ENCODE peak calls at places on chromosomes 3 and 15, in four cellular contexts. Y is GM12878, K is HepG2, W is K562. P is an unnamed sample.

GRCh38 chr15:90478981-90479481 is 50.7 kb upstream of the CRTC3 start:
- DNase-seq in Y (no peak), K (no peak), W (no peak), P (no peak)

GRCh38 chr3:122825460-122825859 is 30.6 kb downstream of the SLC49A4 start:
- DNase-seq in Y (no peak), K (no peak), W (no peak), P (no peak)

GRCh38 chr3:28586325-28586724 is 237.7 kb upstream of the AZI2 start:
- DNase-seq in Y (no peak), K (no peak), W (no peak), P (no peak)

GRCh38 chr3:183576487-183577107 is 21.1 kb upstream of the KLHL6 start:
- DNase-seq in Y (no peak), K (no peak), W (no peak), P (no peak)

GRCh38 chr15:95957854-95958253 is 372.6 kb upstream of the NR2F2 start:
- DNase-seq in Y (no peak), K (no peak), W (peak), P (no peak)

GRCh38 chr3:67087788-67088187 is 89.7 kb downstream of the KBTBD8 start:
- DNase-seq in Y (no peak), K (no peak), W (no peak), P (no peak)

GRCh38 chr3:177830411-177830849 is 633.1 kb upstream of the TBL1XR1 start:
- DNase-seq in Y (no peak), K (no peak), W (no peak), P (no peak)

GRCh38 chr15:47427463-47427862 is 289.8 kb upstream of the SEMA6D start:
- DNase-seq in Y (no peak), K (peak), W (no peak), P (no peak)

GRCh38 chr3:195154111-195154791 is 116.7 kb downstream of the XXYLT1 start:
- DNase-seq in Y (no peak), K (no peak), W (no peak), P (no peak)

GRCh38 chr15:35444557-35445204 is 101.3 kb downstream of the DPH6 start:
- DNase-seq in Y (peak), K (peak), W (peak), P (peak)

GRCh38 chr15:53808058-53808703 is 48.7 kb upstream of the WDR72 start:
- DNase-seq in Y (no peak), K (peak), W (peak), P (peak)

GRCh38 chr3:30886888-30887287 is 7.6 kb downstream of the GADL1 start:
- DNase-seq in Y (no peak), K (no peak), W (no peak), P (no peak)

GRCh38 chr15:57218826-57219576 is 157.3 kb upstream of the CGNL1 start:
- DNase-seq in Y (no peak), K (no peak), W (no peak), P (peak)

GRCh38 chr3:171827836-171828458 is 15.2 kb upstream of the TMEM212 start:
- DNase-seq in Y (no peak), K (no peak), W (no peak), P (no peak)

GRCh38 chr3:171827385-171827784 is 15.8 kb upstream of the TMEM212 start:
- DNase-seq in Y (no peak), K (no peak), W (no peak), P (no peak)

GRCh38 chr3:171831936-171832335 is 11.2 kb upstream of the TMEM212 start:
- DNase-seq in Y (no peak), K (no peak), W (no peak), P (no peak)

GRCh38 chr3:171828852-171829770 is 14.0 kb upstream of the TMEM212 start:
- DNase-seq in Y (no peak), K (no peak), W (no peak), P (no peak)

GRCh38 chr3:171829841-171830559 is 13.1 kb upstream of the TMEM212 start:
- DNase-seq in Y (no peak), K (peak), W (no peak), P (peak)
- TF ChIP-seq REST in Y (no peak), K (no peak), W (no peak), P (no peak)

GRCh38 chr15:27064080-27064479 is 93.1 kb downstream of the GABRG3 start:
- DNase-seq in Y (no peak), K (no peak), W (no peak), P (no peak)

GRCh38 chr15:27058939-27059338 is 88.0 kb downstream of the GABRG3 start:
- DNase-seq in Y (no peak), K (no peak), W (no peak), P (no peak)

GRCh38 chr15:27057904-27058645 is 87.1 kb downstream of the GABRG3 start:
- DNase-seq in Y (no peak), K (no peak), W (no peak), P (peak)

GRCh38 chr15:27061739-27062138 is 90.8 kb downstream of the GABRG3 start:
- DNase-seq in Y (no peak), K (no peak), W (no peak), P (no peak)

DNA sequence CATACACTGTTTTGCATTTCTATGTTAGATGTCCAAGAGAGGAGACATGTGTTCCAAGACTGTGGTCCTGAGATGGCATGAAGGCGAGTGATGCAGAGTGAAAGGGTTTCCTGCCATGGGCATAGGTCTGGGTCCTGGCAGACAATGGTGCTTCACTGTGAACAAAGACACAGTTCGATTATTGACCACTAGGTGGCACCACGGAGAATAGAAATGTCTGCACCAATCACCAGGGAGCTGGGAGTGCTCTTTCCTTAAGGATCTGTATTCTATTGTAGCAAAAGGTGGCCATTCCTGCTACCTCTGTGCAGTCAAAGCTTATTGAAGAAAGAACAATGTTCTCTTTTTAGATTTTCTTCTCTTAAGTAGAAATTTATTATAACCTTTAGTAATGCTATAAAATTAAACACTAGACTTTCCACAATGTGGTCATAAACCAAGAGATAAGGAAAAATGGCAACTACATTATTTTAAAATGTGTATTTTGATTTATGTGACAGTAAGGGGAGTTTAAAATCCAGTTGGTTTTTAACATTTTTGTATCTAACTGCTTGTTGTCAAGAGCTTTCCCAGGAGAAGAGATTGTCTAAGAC is 88.7 kb downstream of the GABRG3 start:
- DNase-seq in Y (no peak), K (peak), W (peak), P (peak)
- TF ChIP-seq CREB1 in Y (no peak), K (no peak), W (no peak), P (no peak)

DNA sequence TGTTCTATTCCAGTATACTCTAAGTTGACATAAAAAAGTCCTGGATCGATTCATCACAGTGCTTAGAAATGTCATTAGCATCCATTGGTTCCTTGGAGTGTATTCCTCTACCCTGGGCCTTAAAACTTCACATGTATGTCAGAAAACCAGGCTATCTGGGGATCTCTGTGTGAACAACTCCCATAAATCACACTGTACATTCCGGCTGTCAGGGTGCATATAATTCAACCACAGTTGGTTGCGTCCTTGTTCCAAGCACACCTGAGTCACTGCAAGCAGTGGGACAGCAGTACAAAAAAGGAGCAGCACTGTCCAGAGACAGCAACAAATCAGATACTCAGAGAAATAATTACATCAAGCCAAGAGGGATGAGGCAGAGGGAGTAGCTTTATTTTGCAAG is 52.4 kb downstream of the PDZRN3 start:
- DNase-seq in Y (no peak), K (no peak), W (no peak), P (no peak)
- TF ChIP-seq POLR2AphosphoS5 in Y (no peak), K (no peak), W (no peak), P (no peak)

GRCh38 chr15:86839502-86839901 is 759.8 kb downstream of the AGBL1 start:
- DNase-seq in Y (no peak), K (no peak), W (no peak), P (no peak)
- TF ChIP-seq REST in Y (no peak), K (no peak), W (no peak), P (no peak)

P was measured in GM23338.